ENCODE peak calls at places on chromosomes 2 and 18, in four cellular contexts. One of them, this sample, is unnamed. For H3K9me3 and H3K4me1, the result is how much of the 10 kb centered on the place peaks cover.

GRCh38 chr18:49666045-49666444 is 104.2 kb downstream of the LIPG start:
- DNase-seq in transverse colon: no peak
- DNase-seq in breast epithelium: no peak
- DNase-seq in gastrocnemius medialis: no peak
- DNase-seq in this sample: no peak

GRCh38 chr2:129930451-129930850 is 49.0 kb upstream of the RAB6C start:
- DNase-seq in transverse colon: no peak
- DNase-seq in breast epithelium: no peak
- DNase-seq in gastrocnemius medialis: no peak
- DNase-seq in this sample: no peak

GRCh38 chr2:186891219-186891621 is 42.2 kb upstream of the ZSWIM2 start:
- DNase-seq in transverse colon: no peak
- DNase-seq in breast epithelium: no peak
- DNase-seq in gastrocnemius medialis: no peak
- DNase-seq in this sample: no peak

GRCh38 chr18:58609536-58609993 is 19.3 kb downstream of the ALPK2 start:
- DNase-seq in transverse colon: no peak
- DNase-seq in breast epithelium: no peak
- DNase-seq in gastrocnemius medialis: no peak
- DNase-seq in this sample: no peak

GRCh38 chr2:85071096-85071495 is 62.1 kb upstream of the TCF7L1 start:
- DNase-seq in transverse colon: no peak
- DNase-seq in breast epithelium: no peak
- DNase-seq in gastrocnemius medialis: no peak
- DNase-seq in this sample: no peak

GRCh38 chr2:11699686-11700670 is 30.0 kb upstream of the NTSR2 start:
- DNase-seq in transverse colon: no peak
- DNase-seq in breast epithelium: no peak
- DNase-seq in gastrocnemius medialis: no peak
- DNase-seq in this sample: no peak

GRCh38 chr2:120935339-120936313 is 200.0 kb downstream of the GLI2 start:
- DNase-seq in transverse colon: peak
- DNase-seq in breast epithelium: no peak
- DNase-seq in gastrocnemius medialis: no peak
- DNase-seq in this sample: no peak

GRCh38 chr2:169819106-169819505 is 5.6 kb downstream of the METTL5 start:
- DNase-seq in transverse colon: no peak
- DNase-seq in breast epithelium: no peak
- DNase-seq in gastrocnemius medialis: no peak
- DNase-seq in this sample: no peak

GRCh38 chr18:41096504-41096903 is 858.5 kb upstream of the PIK3C3 start:
- DNase-seq in transverse colon: no peak
- DNase-seq in breast epithelium: no peak
- DNase-seq in gastrocnemius medialis: no peak
- DNase-seq in this sample: no peak

GRCh38 chr2:167689444-167689843 is 558.0 kb downstream of the STK39 start:
- DNase-seq in transverse colon: no peak
- DNase-seq in breast epithelium: no peak
- DNase-seq in gastrocnemius medialis: peak
- DNase-seq in this sample: no peak

GRCh38 chr2:71614976-71615768 is 161.8 kb downstream of the DYSF start:
- DNase-seq in transverse colon: peak
- DNase-seq in breast epithelium: peak
- DNase-seq in gastrocnemius medialis: peak
- DNase-seq in this sample: peak

GRCh38 chr2:143885461-143885860 is 634.5 kb downstream of the ZEB2 start:
- DNase-seq in transverse colon: no peak
- DNase-seq in breast epithelium: no peak
- DNase-seq in gastrocnemius medialis: no peak
- DNase-seq in this sample: no peak

GRCh38 chr18:45066868-45067267 is 386.2 kb downstream of the SETBP1 start:
- DNase-seq in transverse colon: no peak
- DNase-seq in breast epithelium: no peak
- DNase-seq in gastrocnemius medialis: peak
- DNase-seq in this sample: no peak

GRCh38 chr18:79548986-79549637 is 130.5 kb upstream of the CTDP1 start:
- DNase-seq in transverse colon: no peak
- DNase-seq in breast epithelium: peak
- DNase-seq in gastrocnemius medialis: no peak
- DNase-seq in this sample: no peak

GRCh38 chr2:100733344-100734187 is 86.4 kb upstream of the NPAS2 start:
- DNase-seq in transverse colon: no peak
- DNase-seq in breast epithelium: no peak
- DNase-seq in gastrocnemius medialis: peak
- DNase-seq in this sample: peak

GRCh38 chr2:219886615-219887014 is 259.2 kb downstream of the SLC4A3 start:
- DNase-seq in transverse colon: no peak
- DNase-seq in breast epithelium: no peak
- DNase-seq in gastrocnemius medialis: no peak
- DNase-seq in this sample: no peak

GRCh38 chr2:54609241-54609640 is 114.2 kb upstream of the EML6 start:
- DNase-seq in transverse colon: no peak
- DNase-seq in breast epithelium: no peak
- DNase-seq in gastrocnemius medialis: no peak
- DNase-seq in this sample: no peak

GRCh38 chr2:160033732-160034392 is 28.6 kb downstream of the PLA2R1 start:
- DNase-seq in transverse colon: no peak
- DNase-seq in breast epithelium: no peak
- DNase-seq in gastrocnemius medialis: no peak
- DNase-seq in this sample: no peak

DNA sequence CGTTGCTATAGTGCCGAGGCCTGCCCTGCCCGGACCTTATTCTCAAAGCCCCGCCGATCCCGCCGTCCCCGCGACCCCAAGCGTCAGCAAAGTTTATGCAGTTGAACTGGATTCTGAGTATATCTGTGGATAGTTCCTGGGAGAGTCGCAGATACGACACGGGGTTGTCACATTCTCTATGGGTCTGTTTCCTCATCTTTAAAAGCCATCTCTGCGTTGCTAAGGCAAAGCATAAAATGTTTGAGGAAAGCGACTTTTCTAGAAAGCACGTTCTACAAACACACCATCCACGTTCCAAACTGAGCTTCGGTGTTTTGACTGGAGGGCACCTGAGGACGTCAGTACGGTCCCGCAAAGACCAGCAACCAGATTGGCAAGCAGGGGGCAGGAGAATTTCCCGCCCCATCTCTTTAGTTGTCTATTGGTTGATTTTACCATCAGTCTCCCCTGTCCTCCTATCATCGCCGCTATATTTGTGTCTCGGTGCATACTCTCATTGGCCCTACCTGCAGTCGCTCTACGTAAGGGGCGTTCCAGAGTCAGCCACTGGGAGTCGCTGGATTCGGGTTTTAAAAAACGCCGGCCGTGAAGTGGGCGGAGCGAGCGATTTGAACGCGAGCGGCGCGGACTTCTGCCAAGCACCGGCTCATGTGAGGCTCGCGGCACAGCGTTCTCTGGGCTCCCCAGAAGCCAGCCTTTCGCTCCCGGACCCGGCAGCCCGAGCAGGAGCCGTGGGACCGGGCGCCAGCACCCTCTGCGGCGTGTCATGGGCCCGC is at the start of gene CENPA:
- DNase-seq in transverse colon: peak
- DNase-seq in breast epithelium: peak
- DNase-seq in gastrocnemius medialis: peak
- DNase-seq in this sample: peak
- TF ChIP-seq POLR2A in transverse colon: peak
- TF ChIP-seq POLR2A in breast epithelium: no peak
- TF ChIP-seq POLR2A in gastrocnemius medialis: peak
- TF ChIP-seq POLR2A in this sample: no peak

GRCh38 chr2:875687-876615 is 74.7 kb upstream of the SNTG2 start:
- DNase-seq in transverse colon: no peak
- DNase-seq in breast epithelium: peak
- DNase-seq in gastrocnemius medialis: no peak
- DNase-seq in this sample: no peak
- H3K9me3 ChIP-seq in transverse colon: under half
- H3K9me3 ChIP-seq in breast epithelium: under half
- H3K9me3 ChIP-seq in gastrocnemius medialis: under half
- H3K9me3 ChIP-seq in this sample: under half

GRCh38 chr2:64323192-64323591 is 130.8 kb upstream of the LGALSL start:
- DNase-seq in transverse colon: no peak
- DNase-seq in breast epithelium: no peak
- DNase-seq in gastrocnemius medialis: no peak
- DNase-seq in this sample: no peak

GRCh38 chr2:64325477-64325851 is 128.5 kb upstream of the LGALSL start:
- DNase-seq in transverse colon: no peak
- DNase-seq in breast epithelium: no peak
- DNase-seq in gastrocnemius medialis: no peak
- DNase-seq in this sample: no peak

GRCh38 chr2:64326578-64327050 is 127.3 kb upstream of the LGALSL start:
- DNase-seq in transverse colon: no peak
- DNase-seq in breast epithelium: no peak
- DNase-seq in gastrocnemius medialis: no peak
- DNase-seq in this sample: no peak

GRCh38 chr2:64325852-64326577 is 127.9 kb upstream of the LGALSL start:
- DNase-seq in transverse colon: peak
- DNase-seq in breast epithelium: no peak
- DNase-seq in gastrocnemius medialis: no peak
- DNase-seq in this sample: no peak

DNA sequence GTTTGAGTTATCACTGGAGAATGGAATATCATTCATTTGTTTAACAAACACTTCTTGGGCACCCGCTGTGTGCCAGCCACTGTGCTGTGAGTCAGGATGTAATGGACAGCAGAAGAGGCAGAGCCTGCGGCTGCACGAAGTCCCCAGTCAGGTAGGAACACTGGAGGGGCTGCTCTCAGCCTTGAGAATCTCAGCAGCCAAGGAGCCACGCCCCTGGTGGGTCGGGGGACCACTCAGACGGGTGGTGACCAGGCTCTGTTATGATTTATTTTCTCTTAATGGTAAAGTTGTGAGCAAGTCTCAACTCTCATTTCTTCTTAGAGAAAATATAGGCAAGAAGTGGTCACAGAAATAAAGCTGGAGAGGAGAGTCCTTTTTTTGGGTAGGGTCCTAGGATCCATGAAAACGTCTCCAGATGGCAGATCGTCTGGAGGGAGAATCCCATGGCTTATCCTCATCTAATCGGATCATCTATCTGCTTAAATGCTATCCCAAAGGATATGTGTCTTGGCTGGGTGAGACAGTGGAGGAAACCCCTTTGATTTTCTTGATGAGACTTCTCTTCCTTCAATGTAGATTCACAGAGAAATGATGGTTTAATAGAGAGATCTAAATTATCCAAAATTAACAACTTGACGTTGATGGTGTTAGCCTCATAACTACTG is 129.1 kb upstream of the LGALSL start:
- DNase-seq in transverse colon: no peak
- DNase-seq in breast epithelium: no peak
- DNase-seq in gastrocnemius medialis: no peak
- DNase-seq in this sample: no peak
- H3K4me1 ChIP-seq in transverse colon: under half
- H3K4me1 ChIP-seq in breast epithelium: under half
- H3K4me1 ChIP-seq in gastrocnemius medialis: under half
- H3K4me1 ChIP-seq in this sample: under half

GRCh38 chr2:118089015-118089800 is 937 bp downstream of the INSIG2 start:
- DNase-seq in transverse colon: peak
- DNase-seq in breast epithelium: no peak
- DNase-seq in gastrocnemius medialis: no peak
- DNase-seq in this sample: peak
- TF ChIP-seq POLR2A in transverse colon: no peak
- TF ChIP-seq POLR2A in breast epithelium: no peak
- TF ChIP-seq POLR2A in gastrocnemius medialis: no peak
- TF ChIP-seq POLR2A in this sample: peak

GRCh38 chr2:8247905-8248622 is 433.8 kb upstream of the ID2 start:
- DNase-seq in transverse colon: no peak
- DNase-seq in breast epithelium: no peak
- DNase-seq in gastrocnemius medialis: no peak
- DNase-seq in this sample: no peak

GRCh38 chr2:8251291-8251690 is 430.6 kb upstream of the ID2 start:
- DNase-seq in transverse colon: no peak
- DNase-seq in breast epithelium: no peak
- DNase-seq in gastrocnemius medialis: no peak
- DNase-seq in this sample: no peak

GRCh38 chr2:8249191-8249590 is 432.7 kb upstream of the ID2 start:
- DNase-seq in transverse colon: no peak
- DNase-seq in breast epithelium: no peak
- DNase-seq in gastrocnemius medialis: peak
- DNase-seq in this sample: no peak

GRCh38 chr2:8248623-8248957 is 433.3 kb upstream of the ID2 start:
- DNase-seq in transverse colon: no peak
- DNase-seq in breast epithelium: no peak
- DNase-seq in gastrocnemius medialis: no peak
- DNase-seq in this sample: no peak

GRCh38 chr2:8249769-8250168 is 432.1 kb upstream of the ID2 start:
- DNase-seq in transverse colon: no peak
- DNase-seq in breast epithelium: no peak
- DNase-seq in gastrocnemius medialis: no peak
- DNase-seq in this sample: no peak
- H3K9me3 ChIP-seq in transverse colon: under half
- H3K9me3 ChIP-seq in breast epithelium: under half
- H3K9me3 ChIP-seq in gastrocnemius medialis: under half
- H3K9me3 ChIP-seq in this sample: under half

GRCh38 chr18:47420130-47420529 is 168.7 kb upstream of the SKOR2 start:
- DNase-seq in transverse colon: no peak
- DNase-seq in breast epithelium: no peak
- DNase-seq in gastrocnemius medialis: no peak
- DNase-seq in this sample: no peak
- H3K4me1 ChIP-seq in transverse colon: under half
- H3K4me1 ChIP-seq in breast epithelium: under half
- H3K4me1 ChIP-seq in gastrocnemius medialis: under half
- H3K4me1 ChIP-seq in this sample: under half